ENCODE peak calls at places on chromosomes 4 and X, in eight cellular contexts. Z, R, C, P, K, O, Y and F are unnamed samples. For H3K9me3, the result is how much of the 10 kb centered on the place peaks cover.

GRCh38 chrX:23857409-23857808 is 50.3 kb downstream of the APOO start:
- DNase-seq in Z (no peak), R (no peak), C (no peak), P (no peak), K (no peak), O (no peak), Y (peak), F (no peak)

GRCh38 chr4:126202226-126202625 is 887.5 kb downstream of the FAT4 start:
- DNase-seq in Z (no peak), R (no peak), C (no peak), P (no peak), K (no peak), O (no peak), Y (no peak), F (no peak)

GRCh38 chrX:107450823-107451509 is 1.5 kb downstream of the FRMPD3 start:
- DNase-seq in Z (no peak), R (peak), C (peak), P (no peak), K (no peak), O (no peak), Y (peak), F (no peak)

GRCh38 chrX:14802943-14803710 is 69.7 kb downstream of the FANCB start:
- DNase-seq in Z (no peak), R (no peak), C (no peak), P (no peak), K (no peak), O (no peak), Y (no peak), F (no peak)

GRCh38 chr4:15348695-15349094 is 79.1 kb upstream of the C1QTNF7 start:
- DNase-seq in Z (no peak), R (no peak), C (no peak), P (no peak), K (no peak), O (no peak), Y (no peak), F (no peak)

GRCh38 chr4:36165256-36166005 is 78.9 kb downstream of the ARAP2 start:
- DNase-seq in Z (no peak), R (no peak), C (no peak), P (peak), K (no peak), O (no peak), Y (no peak), F (no peak)

GRCh38 chrX:2638279-2638678 is 52.8 kb upstream of the CD99 start:
- DNase-seq in Z (no peak), R (no peak), C (no peak), P (no peak), K (no peak), O (no peak), Y (no peak), F (no peak)

GRCh38 chr4:1608821-1609500 is 75.2 kb downstream of the FAM53A start:
- DNase-seq in Z (no peak), R (no peak), C (no peak), P (no peak), K (no peak), O (no peak), Y (no peak), F (no peak)

GRCh38 chr4:16116493-16116990 is 32.7 kb upstream of the PROM1 start:
- DNase-seq in Z (no peak), R (no peak), C (no peak), P (no peak), K (no peak), O (no peak), Y (no peak), F (no peak)

GRCh38 chr4:18454349-18454748 is 432.8 kb upstream of the LCORL start:
- DNase-seq in Z (no peak), R (no peak), C (no peak), P (no peak), K (no peak), O (no peak), Y (no peak), F (no peak)

GRCh38 chr4:53644607-53645006 is 53.3 kb upstream of the LNX1 start:
- DNase-seq in Z (no peak), R (no peak), C (no peak), P (no peak), K (no peak), O (no peak), Y (no peak), F (no peak)

GRCh38 chr4:173807347-173807746 is 277.3 kb upstream of the HAND2 start:
- DNase-seq in Z (no peak), R (no peak), C (no peak), P (no peak), K (no peak), O (no peak), Y (no peak), F (peak)

GRCh38 chr4:73197220-73197619 is 61.4 kb downstream of the ANKRD17 start:
- DNase-seq in Z (no peak), R (no peak), C (no peak), P (peak), K (no peak), O (no peak), Y (no peak), F (no peak)

GRCh38 chr4:130080872-130081451 is 985.0 kb downstream of the C4orf33 start:
- DNase-seq in Z (no peak), R (no peak), C (no peak), P (no peak), K (no peak), O (no peak), Y (no peak), F (no peak)

GRCh38 chr4:7988437-7988836 is 48.8 kb upstream of the AFAP1 start:
- DNase-seq in Z (no peak), R (no peak), C (no peak), P (peak), K (no peak), O (no peak), Y (no peak), F (no peak)

GRCh38 chr4:8353912-8354453 is 84.4 kb downstream of the HTRA3 start:
- DNase-seq in Z (peak), R (no peak), C (no peak), P (peak), K (no peak), O (no peak), Y (no peak), F (peak)

GRCh38 chr4:15034071-15034764 is 31.9 kb downstream of the CPEB2 start:
- DNase-seq in Z (no peak), R (no peak), C (no peak), P (peak), K (no peak), O (no peak), Y (no peak), F (no peak)

DNA sequence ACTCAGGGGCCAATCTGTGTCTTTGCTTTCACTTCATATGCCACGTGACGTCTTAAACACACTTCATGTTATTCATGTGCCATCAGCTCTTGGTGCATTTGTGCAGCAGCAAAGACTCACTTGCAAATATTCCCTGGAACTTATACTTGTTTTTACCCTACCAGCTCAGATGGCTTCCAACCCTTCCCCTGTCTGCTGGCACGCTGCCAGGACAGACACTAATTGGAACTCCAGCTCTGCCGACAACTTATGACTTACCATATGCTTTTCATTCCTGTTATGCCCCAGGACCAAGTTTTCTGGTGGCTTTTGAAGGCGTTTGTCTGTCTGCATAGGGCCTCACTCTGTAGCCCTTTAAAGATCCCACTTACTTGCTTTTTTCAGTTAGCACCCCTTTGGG is 261.7 kb upstream of the GNPDA2 start:
- DNase-seq in Z (no peak), R (no peak), C (no peak), P (no peak), K (no peak), O (no peak), Y (no peak), F (no peak)
- H3K9me3 ChIP-seq in Z (under half), R (under half), C (under half), P (under half), K (under half), O (under half), Y (under half), F (under half)

GRCh38 chrX:124534530-124534929 is 188.2 kb downstream of the SH2D1A start:
- DNase-seq in Z (no peak), R (no peak), C (no peak), P (no peak), K (no peak), O (no peak), Y (no peak), F (no peak)

GRCh38 chrX:124524852-124525251 is 178.5 kb downstream of the SH2D1A start:
- DNase-seq in Z (no peak), R (no peak), C (no peak), P (no peak), K (no peak), O (no peak), Y (no peak), F (no peak)

GRCh38 chrX:124529786-124530185 is 183.4 kb downstream of the SH2D1A start:
- DNase-seq in Z (no peak), R (no peak), C (no peak), P (no peak), K (no peak), O (no peak), Y (no peak), F (no peak)

DNA sequence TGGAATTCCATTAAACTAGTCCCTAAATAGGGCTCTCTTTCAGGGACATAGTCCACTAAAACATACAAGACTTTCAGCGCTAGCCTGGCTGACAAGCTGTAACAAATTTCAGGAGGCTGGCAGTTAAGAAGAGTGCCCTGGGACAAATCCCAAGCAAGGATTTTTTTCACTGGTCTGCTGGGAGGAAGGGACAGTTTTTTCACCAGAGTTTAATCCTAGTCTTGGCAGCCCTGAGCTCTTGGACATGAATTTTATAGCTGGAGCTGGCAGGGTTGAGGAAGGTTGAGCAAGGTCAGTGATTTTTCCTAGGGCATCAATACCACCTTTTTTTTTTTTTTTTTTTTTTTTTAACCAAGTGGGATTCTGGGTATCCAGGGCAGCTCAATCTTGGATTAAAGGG is 184.4 kb downstream of the SH2D1A start:
- DNase-seq in Z (no peak), R (peak), C (no peak), P (no peak), K (no peak), O (no peak), Y (no peak), F (no peak)
- H3K9me3 ChIP-seq in Z (under half), R (under half), C (under half), P (under half), K (under half), O (under half), Y (under half), F (under half)

DNA sequence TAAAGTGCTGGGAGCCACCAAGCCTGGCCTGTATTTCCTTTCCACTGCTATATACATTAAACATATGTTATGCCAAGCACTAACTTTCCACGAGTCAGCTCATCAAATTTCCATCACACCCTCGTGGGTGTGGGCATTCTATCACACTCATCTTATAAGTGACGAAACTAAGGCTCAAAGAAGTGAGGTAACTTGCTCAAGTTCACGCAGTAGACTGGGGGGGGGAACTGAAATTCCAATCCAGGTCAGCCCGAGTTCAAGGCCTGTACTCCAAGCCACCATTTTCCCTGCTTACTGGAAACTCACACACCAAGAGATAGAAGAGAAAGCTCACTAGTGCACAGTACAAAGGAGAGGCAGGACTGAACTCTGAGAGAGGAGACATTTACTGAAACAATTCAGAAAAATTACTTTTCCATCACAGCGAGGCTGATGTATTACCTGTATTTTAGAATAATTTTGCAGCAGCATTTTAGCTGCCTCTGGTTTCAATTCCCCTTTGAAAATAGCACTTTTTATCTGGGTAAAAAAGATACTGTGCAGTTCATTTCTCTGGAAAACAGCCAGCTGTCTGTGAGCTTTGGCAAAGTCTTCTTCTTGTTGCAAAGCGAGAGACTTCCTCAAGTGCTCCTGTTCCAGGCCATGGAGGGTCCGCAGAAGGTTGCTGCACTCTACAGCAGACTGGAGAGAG is 76.9 kb downstream of the EVC2 start:
- DNase-seq in Z (no peak), R (no peak), C (no peak), P (no peak), K (no peak), O (no peak), Y (no peak), F (no peak)
- H3K9me3 ChIP-seq in Z (under half), R (under half), C (under half), P (under half), K (under half), O (under half), Y (under half), F (under half)

GRCh38 chr4:174859904-174860303 is 30.9 kb upstream of the GLRA3 start:
- DNase-seq in Z (no peak), R (no peak), C (no peak), P (no peak), K (no peak), O (no peak), Y (no peak), F (no peak)
- H3K9me3 ChIP-seq in Z (under half), R (under half), C (under half), P (under half), K (under half), O (under half), Y (under half), F (under half)

GRCh38 chrX:155865193-155865592 is 16.0 kb upstream of the VAMP7 start:
- DNase-seq in Z (no peak), R (no peak), C (no peak), P (no peak), K (no peak), O (no peak), Y (no peak), F (no peak)

GRCh38 chrX:155867821-155868220 is 13.3 kb upstream of the VAMP7 start:
- DNase-seq in Z (no peak), R (no peak), C (no peak), P (no peak), K (no peak), O (no peak), Y (no peak), F (no peak)

GRCh38 chrX:155864655-155865054 is 16.5 kb upstream of the VAMP7 start:
- DNase-seq in Z (no peak), R (no peak), C (no peak), P (no peak), K (no peak), O (no peak), Y (no peak), F (no peak)
- H3K9me3 ChIP-seq in Z (under half), R (under half), C (under half), P (under half), K (under half), O (under half), Y (under half), F (under half)

GRCh38 chrX:155998761-155999510 is 1.4 kb downstream of the IL9R start:
- DNase-seq in Z (no peak), R (no peak), C (no peak), P (no peak), K (no peak), O (no peak), Y (no peak), F (no peak)
- H3K9me3 ChIP-seq in Z (under half), R (under half), C (under half), P (under half), K (under half), O (under half), Y (under half), F (under half)

GRCh38 chrX:115687595-115687994 is 126.6 kb downstream of the PLS3 start:
- DNase-seq in Z (no peak), R (no peak), C (no peak), P (no peak), K (no peak), O (no peak), Y (no peak), F (no peak)
- H3K9me3 ChIP-seq in Z (under half), R (under half), C (under half), P (under half), K (under half), O (under half), Y (under half), F (under half)